ENCODE peak calls at places on chromosomes 11 and 22, in eight cellular contexts. One of them, this sample, is unnamed.

GRCh38 chr11:70900540-70900939 is 351.8 kb downstream of the SHANK2 start:
- DNase-seq in activated CD4-positive, alpha-beta memory T cell treated with anti-CD3 and anti-CD28 coated beads, Interleukin-2, amount 10 ng/mL, durations not matched to agents 7 days and 5 days: no peak
- DNase-seq in activated gamma-delta T cell treated with anti-CD3 and anti-CD28 coated beads, Interleukin-2, amount 50 U/mL, for 16 hours: no peak
- DNase-seq in stimulated activated CD8-positive, alpha-beta memory T cell treated with anti-CD3 and anti-CD28 coated beads, Interleukin-15, amount 100 ng/mL, for 24 hours: no peak
- DNase-seq in kidney epithelial cell: no peak
- DNase-seq in HFFc6: no peak
- DNase-seq in GM13977: no peak
- DNase-seq in H9: no peak
- DNase-seq in this sample: no peak

GRCh38 chr22:41687901-41688364 is 734 bp downstream of the SNU13 start:
- DNase-seq in activated gamma-delta T cell treated with anti-CD3 and anti-CD28 coated beads, Interleukin-2, amount 50 U/mL, for 16 hours: no peak
- DNase-seq in GM13977: no peak
- DNase-seq in activated CD4-positive, alpha-beta memory T cell treated with anti-CD3 and anti-CD28 coated beads, Interleukin-2, amount 10 ng/mL, durations not matched to agents 7 days and 5 days: peak; percentile 33
- DNase-seq in stimulated activated CD8-positive, alpha-beta memory T cell treated with anti-CD3 and anti-CD28 coated beads, Interleukin-15, amount 100 ng/mL, for 24 hours: no peak
- DNase-seq in H9: no peak
- DNase-seq in kidney epithelial cell: no peak
- DNase-seq in HFFc6: no peak
- DNase-seq in this sample: peak; percentile 63

GRCh38 chr11:123302751-123303195 is 107.7 kb upstream of the CLMP start:
- DNase-seq in kidney epithelial cell: no peak
- DNase-seq in H9: no peak
- DNase-seq in stimulated activated CD8-positive, alpha-beta memory T cell treated with anti-CD3 and anti-CD28 coated beads, Interleukin-15, amount 100 ng/mL, for 24 hours: no peak
- DNase-seq in activated CD4-positive, alpha-beta memory T cell treated with anti-CD3 and anti-CD28 coated beads, Interleukin-2, amount 10 ng/mL, durations not matched to agents 7 days and 5 days: peak; percentile 37
- DNase-seq in activated gamma-delta T cell treated with anti-CD3 and anti-CD28 coated beads, Interleukin-2, amount 50 U/mL, for 16 hours: no peak
- DNase-seq in HFFc6: peak; percentile 72
- DNase-seq in GM13977: peak; percentile 72
- DNase-seq in this sample: no peak

GRCh38 chr11:121452609-121453150 is at the start of gene SORL1-AS1:
- DNase-seq in kidney epithelial cell: no peak
- DNase-seq in HFFc6: no peak
- DNase-seq in stimulated activated CD8-positive, alpha-beta memory T cell treated with anti-CD3 and anti-CD28 coated beads, Interleukin-15, amount 100 ng/mL, for 24 hours: no peak
- DNase-seq in activated gamma-delta T cell treated with anti-CD3 and anti-CD28 coated beads, Interleukin-2, amount 50 U/mL, for 16 hours: peak; percentile 49
- DNase-seq in H9: no peak
- DNase-seq in GM13977: peak; percentile 58
- DNase-seq in activated CD4-positive, alpha-beta memory T cell treated with anti-CD3 and anti-CD28 coated beads, Interleukin-2, amount 10 ng/mL, durations not matched to agents 7 days and 5 days: peak; percentile 48
- DNase-seq in this sample: no peak

GRCh38 chr22:42697542-42698013 is 23.1 kb downstream of the A4GALT start:
- DNase-seq in H9: no peak
- DNase-seq in stimulated activated CD8-positive, alpha-beta memory T cell treated with anti-CD3 and anti-CD28 coated beads, Interleukin-15, amount 100 ng/mL, for 24 hours: no peak
- DNase-seq in HFFc6: peak; percentile 89
- DNase-seq in activated gamma-delta T cell treated with anti-CD3 and anti-CD28 coated beads, Interleukin-2, amount 50 U/mL, for 16 hours: no peak
- DNase-seq in activated CD4-positive, alpha-beta memory T cell treated with anti-CD3 and anti-CD28 coated beads, Interleukin-2, amount 10 ng/mL, durations not matched to agents 7 days and 5 days: no peak
- DNase-seq in kidney epithelial cell: peak; percentile 48
- DNase-seq in GM13977: no peak
- DNase-seq in this sample: peak; percentile 60

GRCh38 chr11:45805305-45806071 is 539 bp downstream of the SLC35C1 start:
- DNase-seq in HFFc6: peak; percentile 57
- DNase-seq in stimulated activated CD8-positive, alpha-beta memory T cell treated with anti-CD3 and anti-CD28 coated beads, Interleukin-15, amount 100 ng/mL, for 24 hours: no peak
- DNase-seq in activated CD4-positive, alpha-beta memory T cell treated with anti-CD3 and anti-CD28 coated beads, Interleukin-2, amount 10 ng/mL, durations not matched to agents 7 days and 5 days: no peak
- DNase-seq in H9: peak; percentile 57
- DNase-seq in GM13977: no peak
- DNase-seq in kidney epithelial cell: no peak
- DNase-seq in activated gamma-delta T cell treated with anti-CD3 and anti-CD28 coated beads, Interleukin-2, amount 50 U/mL, for 16 hours: no peak
- DNase-seq in this sample: no peak

GRCh38 chr22:37186228-37186996 is 1.6 kb downstream of the C1QTNF6 start:
- DNase-seq in GM13977: peak; percentile 86
- DNase-seq in activated gamma-delta T cell treated with anti-CD3 and anti-CD28 coated beads, Interleukin-2, amount 50 U/mL, for 16 hours: peak; percentile 33
- DNase-seq in kidney epithelial cell: no peak
- DNase-seq in stimulated activated CD8-positive, alpha-beta memory T cell treated with anti-CD3 and anti-CD28 coated beads, Interleukin-15, amount 100 ng/mL, for 24 hours: no peak
- DNase-seq in activated CD4-positive, alpha-beta memory T cell treated with anti-CD3 and anti-CD28 coated beads, Interleukin-2, amount 10 ng/mL, durations not matched to agents 7 days and 5 days: peak; percentile 43
- DNase-seq in HFFc6: peak; percentile 79
- DNase-seq in H9: peak; percentile 66
- DNase-seq in this sample: peak; percentile 95

GRCh38 chr11:75428301-75428724 is 4.7 kb downstream of the KLHL35 start:
- DNase-seq in stimulated activated CD8-positive, alpha-beta memory T cell treated with anti-CD3 and anti-CD28 coated beads, Interleukin-15, amount 100 ng/mL, for 24 hours: peak; percentile 29
- DNase-seq in activated gamma-delta T cell treated with anti-CD3 and anti-CD28 coated beads, Interleukin-2, amount 50 U/mL, for 16 hours: peak; percentile 30
- DNase-seq in activated CD4-positive, alpha-beta memory T cell treated with anti-CD3 and anti-CD28 coated beads, Interleukin-2, amount 10 ng/mL, durations not matched to agents 7 days and 5 days: peak; percentile 72
- DNase-seq in kidney epithelial cell: peak; percentile 63
- DNase-seq in HFFc6: no peak
- DNase-seq in GM13977: peak; percentile 87
- DNase-seq in H9: peak; percentile 87
- DNase-seq in this sample: peak; percentile 90

GRCh38 chr11:85643255-85643654 is 4.5 kb upstream of the TMEM126A start:
- DNase-seq in activated gamma-delta T cell treated with anti-CD3 and anti-CD28 coated beads, Interleukin-2, amount 50 U/mL, for 16 hours: no peak
- DNase-seq in activated CD4-positive, alpha-beta memory T cell treated with anti-CD3 and anti-CD28 coated beads, Interleukin-2, amount 10 ng/mL, durations not matched to agents 7 days and 5 days: no peak
- DNase-seq in HFFc6: no peak
- DNase-seq in kidney epithelial cell: no peak
- DNase-seq in GM13977: no peak
- DNase-seq in stimulated activated CD8-positive, alpha-beta memory T cell treated with anti-CD3 and anti-CD28 coated beads, Interleukin-15, amount 100 ng/mL, for 24 hours: no peak
- DNase-seq in H9: no peak
- DNase-seq in this sample: no peak

GRCh38 chr11:114208371-114208770 is 87.8 kb upstream of the NNMT start:
- DNase-seq in stimulated activated CD8-positive, alpha-beta memory T cell treated with anti-CD3 and anti-CD28 coated beads, Interleukin-15, amount 100 ng/mL, for 24 hours: no peak
- DNase-seq in H9: no peak
- DNase-seq in GM13977: no peak
- DNase-seq in activated CD4-positive, alpha-beta memory T cell treated with anti-CD3 and anti-CD28 coated beads, Interleukin-2, amount 10 ng/mL, durations not matched to agents 7 days and 5 days: peak; percentile 62
- DNase-seq in kidney epithelial cell: no peak
- DNase-seq in activated gamma-delta T cell treated with anti-CD3 and anti-CD28 coated beads, Interleukin-2, amount 50 U/mL, for 16 hours: peak; percentile 20
- DNase-seq in HFFc6: no peak
- DNase-seq in this sample: no peak

GRCh38 chr11:106231591-106231990 is 154.1 kb downstream of the AASDHPPT start:
- DNase-seq in stimulated activated CD8-positive, alpha-beta memory T cell treated with anti-CD3 and anti-CD28 coated beads, Interleukin-15, amount 100 ng/mL, for 24 hours: no peak
- DNase-seq in activated gamma-delta T cell treated with anti-CD3 and anti-CD28 coated beads, Interleukin-2, amount 50 U/mL, for 16 hours: no peak
- DNase-seq in GM13977: no peak
- DNase-seq in H9: no peak
- DNase-seq in HFFc6: no peak
- DNase-seq in activated CD4-positive, alpha-beta memory T cell treated with anti-CD3 and anti-CD28 coated beads, Interleukin-2, amount 10 ng/mL, durations not matched to agents 7 days and 5 days: no peak
- DNase-seq in kidney epithelial cell: no peak
- DNase-seq in this sample: no peak

GRCh38 chr11:69873166-69874077 is 54.2 kb upstream of the FGF3 start:
- DNase-seq in kidney epithelial cell: no peak
- DNase-seq in activated CD4-positive, alpha-beta memory T cell treated with anti-CD3 and anti-CD28 coated beads, Interleukin-2, amount 10 ng/mL, durations not matched to agents 7 days and 5 days: no peak
- DNase-seq in GM13977: no peak
- DNase-seq in stimulated activated CD8-positive, alpha-beta memory T cell treated with anti-CD3 and anti-CD28 coated beads, Interleukin-15, amount 100 ng/mL, for 24 hours: no peak
- DNase-seq in activated gamma-delta T cell treated with anti-CD3 and anti-CD28 coated beads, Interleukin-2, amount 50 U/mL, for 16 hours: no peak
- DNase-seq in H9: peak; percentile 16
- DNase-seq in HFFc6: no peak
- DNase-seq in this sample: no peak

GRCh38 chr11:28566643-28567042 is 458.5 kb downstream of the METTL15 start:
- DNase-seq in activated gamma-delta T cell treated with anti-CD3 and anti-CD28 coated beads, Interleukin-2, amount 50 U/mL, for 16 hours: no peak
- DNase-seq in stimulated activated CD8-positive, alpha-beta memory T cell treated with anti-CD3 and anti-CD28 coated beads, Interleukin-15, amount 100 ng/mL, for 24 hours: no peak
- DNase-seq in GM13977: no peak
- DNase-seq in activated CD4-positive, alpha-beta memory T cell treated with anti-CD3 and anti-CD28 coated beads, Interleukin-2, amount 10 ng/mL, durations not matched to agents 7 days and 5 days: no peak
- DNase-seq in HFFc6: peak; percentile 95
- DNase-seq in H9: peak; percentile 81
- DNase-seq in kidney epithelial cell: peak; percentile 66
- DNase-seq in this sample: peak; percentile 11

GRCh38 chr11:18091731-18092130 is 14.2 kb downstream of the SAAL1 start:
- DNase-seq in kidney epithelial cell: no peak
- DNase-seq in activated CD4-positive, alpha-beta memory T cell treated with anti-CD3 and anti-CD28 coated beads, Interleukin-2, amount 10 ng/mL, durations not matched to agents 7 days and 5 days: no peak
- DNase-seq in GM13977: no peak
- DNase-seq in activated gamma-delta T cell treated with anti-CD3 and anti-CD28 coated beads, Interleukin-2, amount 50 U/mL, for 16 hours: no peak
- DNase-seq in H9: no peak
- DNase-seq in stimulated activated CD8-positive, alpha-beta memory T cell treated with anti-CD3 and anti-CD28 coated beads, Interleukin-15, amount 100 ng/mL, for 24 hours: no peak
- DNase-seq in HFFc6: peak; percentile 5
- DNase-seq in this sample: no peak

GRCh38 chr22:29382575-29383328 is 5.6 kb downstream of the AP1B1 start:
- DNase-seq in H9: no peak
- DNase-seq in kidney epithelial cell: no peak
- DNase-seq in GM13977: no peak
- DNase-seq in activated gamma-delta T cell treated with anti-CD3 and anti-CD28 coated beads, Interleukin-2, amount 50 U/mL, for 16 hours: no peak
- DNase-seq in stimulated activated CD8-positive, alpha-beta memory T cell treated with anti-CD3 and anti-CD28 coated beads, Interleukin-15, amount 100 ng/mL, for 24 hours: no peak
- DNase-seq in HFFc6: no peak
- DNase-seq in activated CD4-positive, alpha-beta memory T cell treated with anti-CD3 and anti-CD28 coated beads, Interleukin-2, amount 10 ng/mL, durations not matched to agents 7 days and 5 days: no peak
- DNase-seq in this sample: no peak

GRCh38 chr22:48402591-48403031 is 1425.1 kb downstream of the BRD1 start:
- DNase-seq in stimulated activated CD8-positive, alpha-beta memory T cell treated with anti-CD3 and anti-CD28 coated beads, Interleukin-15, amount 100 ng/mL, for 24 hours: no peak
- DNase-seq in HFFc6: no peak
- DNase-seq in kidney epithelial cell: no peak
- DNase-seq in activated gamma-delta T cell treated with anti-CD3 and anti-CD28 coated beads, Interleukin-2, amount 50 U/mL, for 16 hours: no peak
- DNase-seq in activated CD4-positive, alpha-beta memory T cell treated with anti-CD3 and anti-CD28 coated beads, Interleukin-2, amount 10 ng/mL, durations not matched to agents 7 days and 5 days: no peak
- DNase-seq in GM13977: no peak
- DNase-seq in H9: no peak
- DNase-seq in this sample: no peak

GRCh38 chr11:122207921-122208764 is 92.1 kb upstream of the BLID start:
- DNase-seq in activated CD4-positive, alpha-beta memory T cell treated with anti-CD3 and anti-CD28 coated beads, Interleukin-2, amount 10 ng/mL, durations not matched to agents 7 days and 5 days: no peak
- DNase-seq in H9: no peak
- DNase-seq in kidney epithelial cell: no peak
- DNase-seq in GM13977: no peak
- DNase-seq in stimulated activated CD8-positive, alpha-beta memory T cell treated with anti-CD3 and anti-CD28 coated beads, Interleukin-15, amount 100 ng/mL, for 24 hours: no peak
- DNase-seq in HFFc6: peak; percentile 78
- DNase-seq in activated gamma-delta T cell treated with anti-CD3 and anti-CD28 coated beads, Interleukin-2, amount 50 U/mL, for 16 hours: no peak
- DNase-seq in this sample: no peak

GRCh38 chr11:11988099-11988651 is 20.3 kb downstream of the DKK3 start:
- DNase-seq in activated CD4-positive, alpha-beta memory T cell treated with anti-CD3 and anti-CD28 coated beads, Interleukin-2, amount 10 ng/mL, durations not matched to agents 7 days and 5 days: no peak
- DNase-seq in GM13977: no peak
- DNase-seq in H9: peak; percentile 20
- DNase-seq in activated gamma-delta T cell treated with anti-CD3 and anti-CD28 coated beads, Interleukin-2, amount 50 U/mL, for 16 hours: no peak
- DNase-seq in HFFc6: peak; percentile 86
- DNase-seq in kidney epithelial cell: no peak
- DNase-seq in stimulated activated CD8-positive, alpha-beta memory T cell treated with anti-CD3 and anti-CD28 coated beads, Interleukin-15, amount 100 ng/mL, for 24 hours: no peak
- DNase-seq in this sample: no peak

GRCh38 chr11:63512816-63513215 is 6.9 kb downstream of the LGALS12 start:
- DNase-seq in HFFc6: no peak
- DNase-seq in activated CD4-positive, alpha-beta memory T cell treated with anti-CD3 and anti-CD28 coated beads, Interleukin-2, amount 10 ng/mL, durations not matched to agents 7 days and 5 days: no peak
- DNase-seq in GM13977: no peak
- DNase-seq in H9: no peak
- DNase-seq in activated gamma-delta T cell treated with anti-CD3 and anti-CD28 coated beads, Interleukin-2, amount 50 U/mL, for 16 hours: no peak
- DNase-seq in stimulated activated CD8-positive, alpha-beta memory T cell treated with anti-CD3 and anti-CD28 coated beads, Interleukin-15, amount 100 ng/mL, for 24 hours: no peak
- DNase-seq in kidney epithelial cell: no peak
- DNase-seq in this sample: no peak

GRCh38 chr11:119980431-119980830 is 157.5 kb downstream of the TRIM29 start:
- DNase-seq in H9: no peak
- DNase-seq in kidney epithelial cell: no peak
- DNase-seq in stimulated activated CD8-positive, alpha-beta memory T cell treated with anti-CD3 and anti-CD28 coated beads, Interleukin-15, amount 100 ng/mL, for 24 hours: no peak
- DNase-seq in activated CD4-positive, alpha-beta memory T cell treated with anti-CD3 and anti-CD28 coated beads, Interleukin-2, amount 10 ng/mL, durations not matched to agents 7 days and 5 days: no peak
- DNase-seq in HFFc6: no peak
- DNase-seq in GM13977: no peak
- DNase-seq in activated gamma-delta T cell treated with anti-CD3 and anti-CD28 coated beads, Interleukin-2, amount 50 U/mL, for 16 hours: no peak
- DNase-seq in this sample: peak; percentile 23

GRCh38 chr22:21628386-21629261 is 1.2 kb downstream of the YDJC start:
- DNase-seq in kidney epithelial cell: no peak
- DNase-seq in stimulated activated CD8-positive, alpha-beta memory T cell treated with anti-CD3 and anti-CD28 coated beads, Interleukin-15, amount 100 ng/mL, for 24 hours: no peak
- DNase-seq in GM13977: no peak
- DNase-seq in HFFc6: no peak
- DNase-seq in activated gamma-delta T cell treated with anti-CD3 and anti-CD28 coated beads, Interleukin-2, amount 50 U/mL, for 16 hours: no peak
- DNase-seq in H9: no peak
- DNase-seq in activated CD4-positive, alpha-beta memory T cell treated with anti-CD3 and anti-CD28 coated beads, Interleukin-2, amount 10 ng/mL, durations not matched to agents 7 days and 5 days: no peak
- DNase-seq in this sample: no peak

GRCh38 chr22:24427500-24428164 is at the start of gene ADORA2A:
- DNase-seq in stimulated activated CD8-positive, alpha-beta memory T cell treated with anti-CD3 and anti-CD28 coated beads, Interleukin-15, amount 100 ng/mL, for 24 hours: peak; percentile 46
- DNase-seq in GM13977: peak; percentile 77
- DNase-seq in activated gamma-delta T cell treated with anti-CD3 and anti-CD28 coated beads, Interleukin-2, amount 50 U/mL, for 16 hours: peak; percentile 70
- DNase-seq in kidney epithelial cell: no peak
- DNase-seq in H9: no peak
- DNase-seq in activated CD4-positive, alpha-beta memory T cell treated with anti-CD3 and anti-CD28 coated beads, Interleukin-2, amount 10 ng/mL, durations not matched to agents 7 days and 5 days: peak; percentile 88
- DNase-seq in HFFc6: no peak
- DNase-seq in this sample: peak; percentile 67

GRCh38 chr11:66267379-66268209 is 845 bp upstream of the RAB1B start:
- DNase-seq in activated gamma-delta T cell treated with anti-CD3 and anti-CD28 coated beads, Interleukin-2, amount 50 U/mL, for 16 hours: peak; percentile 78
- DNase-seq in GM13977: peak; percentile 95
- DNase-seq in H9: peak; percentile 91
- DNase-seq in HFFc6: peak; percentile 75
- DNase-seq in activated CD4-positive, alpha-beta memory T cell treated with anti-CD3 and anti-CD28 coated beads, Interleukin-2, amount 10 ng/mL, durations not matched to agents 7 days and 5 days: peak; percentile 87
- DNase-seq in kidney epithelial cell: no peak
- DNase-seq in stimulated activated CD8-positive, alpha-beta memory T cell treated with anti-CD3 and anti-CD28 coated beads, Interleukin-15, amount 100 ng/mL, for 24 hours: peak; percentile 87
- DNase-seq in this sample: peak; percentile 99

GRCh38 chr11:45266693-45267451 is 19.3 kb downstream of the SYT13 start:
- DNase-seq in HFFc6: no peak
- DNase-seq in kidney epithelial cell: no peak
- DNase-seq in stimulated activated CD8-positive, alpha-beta memory T cell treated with anti-CD3 and anti-CD28 coated beads, Interleukin-15, amount 100 ng/mL, for 24 hours: no peak
- DNase-seq in activated gamma-delta T cell treated with anti-CD3 and anti-CD28 coated beads, Interleukin-2, amount 50 U/mL, for 16 hours: no peak
- DNase-seq in GM13977: peak; percentile 40
- DNase-seq in activated CD4-positive, alpha-beta memory T cell treated with anti-CD3 and anti-CD28 coated beads, Interleukin-2, amount 10 ng/mL, durations not matched to agents 7 days and 5 days: peak; percentile 24
- DNase-seq in H9: peak; percentile 78
- DNase-seq in this sample: peak; percentile 80

GRCh38 chr11:42170601-42171000 is 711.1 kb upstream of the LRRC4C start:
- DNase-seq in stimulated activated CD8-positive, alpha-beta memory T cell treated with anti-CD3 and anti-CD28 coated beads, Interleukin-15, amount 100 ng/mL, for 24 hours: no peak
- DNase-seq in HFFc6: no peak
- DNase-seq in kidney epithelial cell: no peak
- DNase-seq in activated CD4-positive, alpha-beta memory T cell treated with anti-CD3 and anti-CD28 coated beads, Interleukin-2, amount 10 ng/mL, durations not matched to agents 7 days and 5 days: no peak
- DNase-seq in activated gamma-delta T cell treated with anti-CD3 and anti-CD28 coated beads, Interleukin-2, amount 50 U/mL, for 16 hours: no peak
- DNase-seq in H9: no peak
- DNase-seq in GM13977: no peak
- DNase-seq in this sample: no peak

GRCh38 chr11:66126808-66127555 is 56.9 kb downstream of the PACS1 start:
- DNase-seq in H9: peak; percentile 48
- DNase-seq in activated CD4-positive, alpha-beta memory T cell treated with anti-CD3 and anti-CD28 coated beads, Interleukin-2, amount 10 ng/mL, durations not matched to agents 7 days and 5 days: peak; percentile 62
- DNase-seq in GM13977: no peak
- DNase-seq in activated gamma-delta T cell treated with anti-CD3 and anti-CD28 coated beads, Interleukin-2, amount 50 U/mL, for 16 hours: peak; percentile 22
- DNase-seq in HFFc6: peak; percentile 64
- DNase-seq in stimulated activated CD8-positive, alpha-beta memory T cell treated with anti-CD3 and anti-CD28 coated beads, Interleukin-15, amount 100 ng/mL, for 24 hours: no peak
- DNase-seq in kidney epithelial cell: peak; percentile 50
- DNase-seq in this sample: no peak

GRCh38 chr22:24170189-24170588 is 11.1 kb upstream of the SUSD2 start:
- DNase-seq in kidney epithelial cell: no peak
- DNase-seq in HFFc6: no peak
- DNase-seq in H9: no peak
- DNase-seq in activated gamma-delta T cell treated with anti-CD3 and anti-CD28 coated beads, Interleukin-2, amount 50 U/mL, for 16 hours: no peak
- DNase-seq in GM13977: no peak
- DNase-seq in activated CD4-positive, alpha-beta memory T cell treated with anti-CD3 and anti-CD28 coated beads, Interleukin-2, amount 10 ng/mL, durations not matched to agents 7 days and 5 days: no peak
- DNase-seq in stimulated activated CD8-positive, alpha-beta memory T cell treated with anti-CD3 and anti-CD28 coated beads, Interleukin-15, amount 100 ng/mL, for 24 hours: no peak
- DNase-seq in this sample: no peak

GRCh38 chr22:46551321-46551720 is 13.9 kb upstream of the CELSR1 start:
- DNase-seq in activated gamma-delta T cell treated with anti-CD3 and anti-CD28 coated beads, Interleukin-2, amount 50 U/mL, for 16 hours: no peak
- DNase-seq in GM13977: no peak
- DNase-seq in kidney epithelial cell: no peak
- DNase-seq in H9: no peak
- DNase-seq in stimulated activated CD8-positive, alpha-beta memory T cell treated with anti-CD3 and anti-CD28 coated beads, Interleukin-15, amount 100 ng/mL, for 24 hours: no peak
- DNase-seq in activated CD4-positive, alpha-beta memory T cell treated with anti-CD3 and anti-CD28 coated beads, Interleukin-2, amount 10 ng/mL, durations not matched to agents 7 days and 5 days: no peak
- DNase-seq in HFFc6: no peak
- DNase-seq in this sample: no peak

GRCh38 chr11:60840711-60841430 is 1.0 kb upstream of the CCDC86 start:
- DNase-seq in activated CD4-positive, alpha-beta memory T cell treated with anti-CD3 and anti-CD28 coated beads, Interleukin-2, amount 10 ng/mL, durations not matched to agents 7 days and 5 days: no peak
- DNase-seq in GM13977: no peak
- DNase-seq in kidney epithelial cell: peak; percentile 78
- DNase-seq in stimulated activated CD8-positive, alpha-beta memory T cell treated with anti-CD3 and anti-CD28 coated beads, Interleukin-15, amount 100 ng/mL, for 24 hours: no peak
- DNase-seq in activated gamma-delta T cell treated with anti-CD3 and anti-CD28 coated beads, Interleukin-2, amount 50 U/mL, for 16 hours: no peak
- DNase-seq in HFFc6: peak; percentile 75
- DNase-seq in H9: no peak
- DNase-seq in this sample: no peak

This sample was measured in H7.